ENCODE peak calls at places on chromosomes 5 and 9, in ten cellular contexts. B is pancreas, A is epithelial cell of esophagus, R is NCI-H1417 treated with DMSO at 0.1 percent for 48 hours, J is T-helper 17 cell, X is ecto neural progenitor cell, L is Kasumi-1, Q is NCI-H1694 treated with DMSO at 0.1 percent for 48 hours, U is left ventricle myocardium inferior, H is hypothalamus. N is an unnamed sample.

GRCh38 chr5:59763545-59763944 is 130.0 kb downstream of the PDE4D start:
- DNase-seq in H (no peak), J (no peak), Q (no peak), L (no peak), R (no peak), X (no peak), A (peak; percentile 41), B (no peak), U (no peak), N (no peak)

GRCh38 chr5:95222836-95223235 is 62.1 kb downstream of the MCTP1 start:
- DNase-seq in Q (no peak), U (no peak), H (no peak), L (no peak), A (no peak), B (no peak), R (no peak), J (no peak), X (no peak), N (no peak)

GRCh38 chr5:132010645-132011560 is 555 bp downstream of the ACSL6 start:
- DNase-seq in U (no peak), X (peak; percentile 32), R (no peak), H (no peak), B (no peak), J (no peak), Q (no peak), L (no peak), A (no peak), N (peak; percentile 62)

GRCh38 chr5:59285300-59286017 is 608.1 kb downstream of the PDE4D start:
- DNase-seq in J (no peak), X (no peak), A (no peak), Q (no peak), U (no peak), R (no peak), L (no peak), H (no peak), B (no peak), N (no peak)

GRCh38 chr9:104506565-104506964 is 2.5 kb downstream of the OR13F1 start:
- DNase-seq in Q (no peak), U (no peak), B (no peak), H (no peak), X (no peak), A (peak; percentile 93), L (no peak), R (no peak), J (no peak), N (no peak)

GRCh38 chr9:31719262-31719661 is 665.2 kb upstream of the ACO1 start:
- DNase-seq in H (no peak), J (no peak), R (no peak), A (peak; percentile 67), L (no peak), U (no peak), Q (no peak), B (no peak), X (no peak), N (no peak)

GRCh38 chr9:69157751-69158466 is 16.2 kb upstream of the TJP2 start:
- DNase-seq in J (no peak), R (no peak), Q (no peak), X (no peak), L (no peak), U (no peak), A (no peak), B (no peak), H (no peak), N (no peak)

GRCh38 chr5:39218482-39219381 is 631 bp downstream of the FYB1 start:
- DNase-seq in A (peak; percentile 48), Q (no peak), B (no peak), U (no peak), J (no peak), H (no peak), R (no peak), L (peak; percentile 73), X (no peak), N (no peak)

GRCh38 chr5:120139039-120139438 is 325.1 kb upstream of the PRR16 start:
- DNase-seq in R (no peak), J (no peak), Q (no peak), H (no peak), X (no peak), B (peak; percentile 21), U (no peak), A (peak; percentile 98), L (no peak), N (no peak)

N was measured in GM23338.